ENCODE peak calls at places on chromosomes 7 and 10, in ten cellular contexts. R, X, J, M, W, T, Y, B, F and V are unnamed samples.

GRCh38 chr7:132464740-132465139 is 111.5 kb downstream of the PLXNA4 start:
- DNase-seq in X (peak; percentile 85), Y (peak; percentile 17), T (peak; percentile 14), B (no peak), M (no peak), W (no peak), F (no peak), J (no peak), R (no peak), V (no peak)

GRCh38 chr7:55193245-55193644 is 171.9 kb upstream of the LANCL2 start:
- DNase-seq in X (peak; percentile 22), T (no peak), R (no peak), J (no peak), M (no peak), Y (peak; percentile 23), F (no peak), W (no peak), B (no peak), V (no peak)

GRCh38 chr7:2968176-2968575 is 75.5 kb downstream of the CARD11 start:
- DNase-seq in M (no peak), B (no peak), Y (no peak), J (no peak), W (no peak), T (no peak), X (no peak), R (no peak), F (no peak), V (no peak)

GRCh38 chr10:44946201-44946600 is 13.4 kb upstream of the RASSF4 start:
- DNase-seq in J (no peak), M (no peak), Y (peak; percentile 57), X (peak; percentile 36), B (no peak), T (no peak), R (no peak), W (no peak), F (no peak), V (no peak)

GRCh38 chr7:366171-366916 is 76.4 kb downstream of the FOXL3 start:
- DNase-seq in M (no peak), B (no peak), R (no peak), J (no peak), W (peak; percentile 31), X (peak; percentile 15), F (peak; percentile 40), T (no peak), Y (peak; percentile 14), V (no peak)

GRCh38 chr7:69232445-69233376 is 365.6 kb upstream of the AUTS2 start:
- DNase-seq in W (no peak), R (no peak), J (no peak), T (no peak), X (no peak), M (no peak), B (peak; percentile 45), F (no peak), Y (no peak), V (no peak)

GRCh38 chr7:123747620-123748141 is 1.1 kb downstream of the WASL start:
- DNase-seq in B (peak; percentile 75), X (peak; percentile 95), T (peak; percentile 83), M (peak; percentile 39), J (peak; percentile 69), F (no peak), Y (peak; percentile 73), W (peak; percentile 71), R (peak; percentile 77), V (peak; percentile 83)

GRCh38 chr10:13146383-13146782 is 15.0 kb upstream of the MCM10 start:
- DNase-seq in Y (peak; percentile 4), M (no peak), R (no peak), B (no peak), J (peak; percentile 33), F (no peak), T (peak; percentile 2), W (no peak), X (peak; percentile 12), V (no peak)

GRCh38 chr7:139560678-139561077 is 37.2 kb downstream of the CLEC2L start:
- DNase-seq in W (no peak), F (no peak), M (no peak), R (no peak), B (no peak), J (no peak), T (no peak), X (no peak), Y (no peak), V (no peak)

GRCh38 chr10:73096452-73097304 is at the start of gene P4HA1:
- DNase-seq in T (peak; percentile 98), X (peak; percentile 95), W (peak; percentile 98), M (peak; percentile 91), R (peak; percentile 99), F (no peak), J (peak; percentile 98), B (peak; percentile 98), Y (peak; percentile 99), V (peak; percentile 96)

GRCh38 chr10:118793545-118793944 is 38.8 kb upstream of the CACUL1 start:
- DNase-seq in F (no peak), W (no peak), B (no peak), M (no peak), R (no peak), T (peak; percentile 94), X (no peak), J (no peak), Y (no peak), V (no peak)

GRCh38 chr7:192035-192649 is at the start of gene FAM20C:
- DNase-seq in F (no peak), Y (peak; percentile 97), W (peak; percentile 91), X (peak; percentile 90), T (peak; percentile 81), M (peak; percentile 23), R (peak; percentile 94), J (peak; percentile 83), B (peak; percentile 77), V (no peak)

GRCh38 chr10:7258948-7259523 is 151.8 kb downstream of the SFMBT2 start:
- DNase-seq in F (no peak), B (no peak), Y (no peak), W (no peak), X (peak; percentile 63), T (no peak), R (no peak), M (no peak), J (no peak), V (peak; percentile 83)

GRCh38 chr10:77547651-77548050 is 90.0 kb downstream of the KCNMA1 start:
- DNase-seq in M (no peak), J (no peak), Y (no peak), F (no peak), R (no peak), W (no peak), T (no peak), X (no peak), B (no peak), V (no peak)

GRCh38 chr7:76211216-76211615 is 9.5 kb downstream of the SRRM3 start:
- DNase-seq in T (no peak), X (no peak), Y (no peak), J (no peak), B (no peak), M (no peak), F (no peak), R (no peak), W (no peak), V (no peak)

DNA sequence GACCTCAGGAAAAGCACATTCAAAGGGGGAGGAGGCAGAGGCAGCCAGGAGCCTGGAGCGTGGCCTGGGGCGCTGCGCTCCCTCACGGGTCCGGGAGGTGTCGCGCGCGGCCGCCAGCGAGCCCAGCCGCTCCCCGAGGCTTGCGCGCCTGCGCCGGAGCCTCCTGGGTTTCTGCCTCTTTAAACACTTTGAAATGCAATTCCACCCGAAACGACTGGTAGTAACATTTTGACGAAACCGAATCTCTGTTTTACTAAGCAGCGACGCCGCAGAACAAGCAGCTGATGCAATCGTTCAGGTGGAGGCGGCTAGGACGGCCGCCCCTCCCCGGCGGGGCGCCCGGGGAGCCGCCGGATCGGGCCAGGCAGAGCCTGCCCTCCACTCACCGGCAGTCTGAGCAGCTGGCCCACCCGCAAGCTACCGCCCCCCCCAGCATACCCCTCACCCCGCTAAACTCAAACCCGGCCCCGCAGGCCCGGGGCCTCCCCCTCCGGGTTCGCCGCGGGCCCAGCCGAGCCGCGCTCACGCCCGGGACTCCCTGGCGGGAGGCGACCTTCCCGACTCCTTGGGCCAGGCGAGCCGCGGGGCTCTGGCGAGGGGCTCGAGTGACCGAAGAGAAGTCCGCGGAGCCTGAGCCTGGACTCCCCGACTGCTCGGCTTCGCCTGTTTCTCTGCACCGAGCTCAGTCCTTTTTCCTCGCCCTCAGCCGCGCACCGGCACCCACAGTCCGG is 3.3 kb downstream of the MKX start:
- DNase-seq in F (no peak), J (peak; percentile 43), X (peak; percentile 80), W (peak; percentile 87), T (peak; percentile 63), M (peak; percentile 67), B (peak; percentile 92), R (peak; percentile 93), Y (peak; percentile 97), V (no peak)
- TF ChIP-seq EZH2 in F (no peak), J (no peak), X (no peak), W (no peak), T (no peak), M (no peak), B (no peak), R (no peak), Y (no peak), V (no peak)

DNA sequence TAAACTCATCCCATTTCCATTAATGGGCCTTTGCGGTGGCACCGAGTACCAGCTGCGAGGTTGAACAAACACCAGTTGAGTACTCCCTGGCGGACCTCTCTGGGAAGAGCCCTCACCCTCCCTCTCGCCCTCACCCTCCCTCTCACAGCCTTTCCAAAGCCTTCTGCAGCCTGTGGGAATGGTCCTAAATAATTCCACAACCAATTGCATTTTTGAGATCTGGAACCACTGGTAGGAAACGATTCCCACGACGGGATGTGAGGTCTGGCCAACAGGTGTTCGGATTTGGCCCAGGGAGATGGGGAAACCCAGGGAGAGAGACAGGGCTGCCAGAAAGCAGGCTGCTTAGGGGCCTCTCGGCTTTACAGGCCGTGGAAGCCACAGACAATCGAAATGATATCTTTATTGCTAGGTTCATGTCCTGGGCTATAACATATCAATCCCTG is 5.3 kb downstream of the PTF1A start:
- DNase-seq in X (no peak), Y (no peak), M (no peak), T (no peak), F (no peak), J (no peak), R (no peak), B (peak; percentile 26), W (no peak), V (no peak)
- TF ChIP-seq EZH2 in X (no peak), Y (no peak), M (no peak), T (no peak), F (no peak), J (no peak), R (no peak), B (no peak), W (peak; percentile 52), V (no peak)

GRCh38 chr7:97733276-97734206 is 1.7 kb downstream of the TAC1 start:
- DNase-seq in J (no peak), M (no peak), Y (peak; percentile 10), T (no peak), X (no peak), B (peak; percentile 76), F (no peak), R (peak; percentile 19), W (no peak), V (no peak)
- TF ChIP-seq EZH2 in J (no peak), M (no peak), Y (no peak), T (peak; percentile 91), X (peak; percentile 20), B (peak; percentile 88), F (no peak), R (peak; percentile 61), W (peak; percentile 37), V (no peak)

DNA sequence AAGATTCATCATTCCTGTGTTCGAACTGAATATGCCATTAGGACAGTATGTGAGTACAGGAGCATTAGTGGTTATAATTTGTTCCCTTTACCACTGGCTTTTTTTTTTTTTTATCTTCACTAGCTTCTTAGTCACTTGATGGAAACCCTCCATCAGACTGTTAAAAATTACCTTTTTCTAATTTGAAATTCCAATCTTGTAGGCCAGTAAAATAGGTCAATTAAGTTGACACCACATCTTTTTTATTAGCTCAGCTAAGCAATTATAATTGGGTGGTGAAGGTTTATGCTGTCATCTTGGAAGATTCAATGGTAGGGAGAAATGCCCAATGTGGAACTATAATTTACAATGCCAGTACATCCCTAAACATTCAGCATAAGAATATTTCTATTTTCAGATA is 6.1 kb downstream of the NRCAM start:
- DNase-seq in J (no peak), R (no peak), W (no peak), F (no peak), T (no peak), M (no peak), X (no peak), Y (no peak), B (no peak), V (no peak)
- TF ChIP-seq EZH2 in J (no peak), R (no peak), W (no peak), F (no peak), T (no peak), M (no peak), X (no peak), Y (no peak), B (no peak), V (no peak)